ENCODE peak calls at places on chromosomes 5 and 9, in ten cellular contexts. One of them, this sample, is unnamed.

GRCh38 chr5:169667896-169668674 is 31.0 kb downstream of the DOCK2 start:
- DNase-seq in stimulated activated CD4-positive, alpha-beta T cell treated with anti-CD3 and anti-CD28 coated beads, Interleukin-1b, Interleukin-23, amount 100 ng/mL, for 4 hours: no peak
- DNase-seq in Calu3: no peak
- DNase-seq in activated effector memory CD4-positive, alpha-beta T cell treated with Interleukin-2 at 50 U/mL for 16 hours: no peak
- DNase-seq in OCI-LY7: no peak
- DNase-seq in RWPE1: no peak
- DNase-seq in activated CD4-positive, CD25-positive, alpha-beta regulatory T cell treated with anti-CD3 and anti-CD28 coated beads, Interleukin-2, amount 50 U/mL, for 72 hours: no peak
- DNase-seq in Right ventricle myocardium superior: no peak
- DNase-seq in lower lobe of right lung: no peak
- DNase-seq in NCI-H1092 treated with DMSO at 0.1 percent for 48 hours: no peak
- DNase-seq in this sample: no peak

GRCh38 chr9:74742792-74743389 is 144.8 kb downstream of the TRPM6 start:
- DNase-seq in stimulated activated CD4-positive, alpha-beta T cell treated with anti-CD3 and anti-CD28 coated beads, Interleukin-1b, Interleukin-23, amount 100 ng/mL, for 4 hours: no peak
- DNase-seq in Calu3: peak
- DNase-seq in activated effector memory CD4-positive, alpha-beta T cell treated with Interleukin-2 at 50 U/mL for 16 hours: no peak
- DNase-seq in OCI-LY7: no peak
- DNase-seq in RWPE1: peak
- DNase-seq in activated CD4-positive, CD25-positive, alpha-beta regulatory T cell treated with anti-CD3 and anti-CD28 coated beads, Interleukin-2, amount 50 U/mL, for 72 hours: no peak
- DNase-seq in Right ventricle myocardium superior: no peak
- DNase-seq in lower lobe of right lung: no peak
- DNase-seq in NCI-H1092 treated with DMSO at 0.1 percent for 48 hours: peak
- DNase-seq in this sample: no peak

GRCh38 chr9:127955294-127956015 is 17.8 kb upstream of the DPM2 start:
- DNase-seq in stimulated activated CD4-positive, alpha-beta T cell treated with anti-CD3 and anti-CD28 coated beads, Interleukin-1b, Interleukin-23, amount 100 ng/mL, for 4 hours: peak
- DNase-seq in Calu3: peak
- DNase-seq in activated effector memory CD4-positive, alpha-beta T cell treated with Interleukin-2 at 50 U/mL for 16 hours: peak
- DNase-seq in OCI-LY7: peak
- DNase-seq in RWPE1: peak
- DNase-seq in activated CD4-positive, CD25-positive, alpha-beta regulatory T cell treated with anti-CD3 and anti-CD28 coated beads, Interleukin-2, amount 50 U/mL, for 72 hours: peak
- DNase-seq in Right ventricle myocardium superior: no peak
- DNase-seq in lower lobe of right lung: peak
- DNase-seq in NCI-H1092 treated with DMSO at 0.1 percent for 48 hours: peak
- DNase-seq in this sample: no peak

GRCh38 chr9:70525553-70525952 is 111.1 kb upstream of the KLF9 start:
- DNase-seq in stimulated activated CD4-positive, alpha-beta T cell treated with anti-CD3 and anti-CD28 coated beads, Interleukin-1b, Interleukin-23, amount 100 ng/mL, for 4 hours: no peak
- DNase-seq in Calu3: no peak
- DNase-seq in activated effector memory CD4-positive, alpha-beta T cell treated with Interleukin-2 at 50 U/mL for 16 hours: no peak
- DNase-seq in OCI-LY7: no peak
- DNase-seq in RWPE1: peak
- DNase-seq in activated CD4-positive, CD25-positive, alpha-beta regulatory T cell treated with anti-CD3 and anti-CD28 coated beads, Interleukin-2, amount 50 U/mL, for 72 hours: no peak
- DNase-seq in Right ventricle myocardium superior: no peak
- DNase-seq in lower lobe of right lung: no peak
- DNase-seq in NCI-H1092 treated with DMSO at 0.1 percent for 48 hours: no peak
- DNase-seq in this sample: no peak

GRCh38 chr9:79061766-79062165 is 510.0 kb upstream of the TLE4 start:
- DNase-seq in stimulated activated CD4-positive, alpha-beta T cell treated with anti-CD3 and anti-CD28 coated beads, Interleukin-1b, Interleukin-23, amount 100 ng/mL, for 4 hours: no peak
- DNase-seq in Calu3: no peak
- DNase-seq in activated effector memory CD4-positive, alpha-beta T cell treated with Interleukin-2 at 50 U/mL for 16 hours: no peak
- DNase-seq in OCI-LY7: no peak
- DNase-seq in RWPE1: peak
- DNase-seq in activated CD4-positive, CD25-positive, alpha-beta regulatory T cell treated with anti-CD3 and anti-CD28 coated beads, Interleukin-2, amount 50 U/mL, for 72 hours: no peak
- DNase-seq in Right ventricle myocardium superior: no peak
- DNase-seq in lower lobe of right lung: no peak
- DNase-seq in NCI-H1092 treated with DMSO at 0.1 percent for 48 hours: no peak
- DNase-seq in this sample: no peak

GRCh38 chr5:115423051-115423450 is 121.5 kb downstream of the FEM1C start:
- DNase-seq in stimulated activated CD4-positive, alpha-beta T cell treated with anti-CD3 and anti-CD28 coated beads, Interleukin-1b, Interleukin-23, amount 100 ng/mL, for 4 hours: no peak
- DNase-seq in Calu3: no peak
- DNase-seq in activated effector memory CD4-positive, alpha-beta T cell treated with Interleukin-2 at 50 U/mL for 16 hours: no peak
- DNase-seq in OCI-LY7: no peak
- DNase-seq in RWPE1: peak
- DNase-seq in activated CD4-positive, CD25-positive, alpha-beta regulatory T cell treated with anti-CD3 and anti-CD28 coated beads, Interleukin-2, amount 50 U/mL, for 72 hours: no peak
- DNase-seq in Right ventricle myocardium superior: no peak
- DNase-seq in lower lobe of right lung: no peak
- DNase-seq in NCI-H1092 treated with DMSO at 0.1 percent for 48 hours: no peak
- DNase-seq in this sample: no peak

GRCh38 chr5:75279324-75279723 is 42.6 kb upstream of the ANKRD31 start:
- DNase-seq in stimulated activated CD4-positive, alpha-beta T cell treated with anti-CD3 and anti-CD28 coated beads, Interleukin-1b, Interleukin-23, amount 100 ng/mL, for 4 hours: no peak
- DNase-seq in Calu3: no peak
- DNase-seq in activated effector memory CD4-positive, alpha-beta T cell treated with Interleukin-2 at 50 U/mL for 16 hours: no peak
- DNase-seq in OCI-LY7: no peak
- DNase-seq in RWPE1: no peak
- DNase-seq in activated CD4-positive, CD25-positive, alpha-beta regulatory T cell treated with anti-CD3 and anti-CD28 coated beads, Interleukin-2, amount 50 U/mL, for 72 hours: no peak
- DNase-seq in Right ventricle myocardium superior: no peak
- DNase-seq in lower lobe of right lung: no peak
- DNase-seq in NCI-H1092 treated with DMSO at 0.1 percent for 48 hours: no peak
- DNase-seq in this sample: no peak

GRCh38 chr9:13269589-13270452 is 9.7 kb downstream of the MPDZ start:
- DNase-seq in stimulated activated CD4-positive, alpha-beta T cell treated with anti-CD3 and anti-CD28 coated beads, Interleukin-1b, Interleukin-23, amount 100 ng/mL, for 4 hours: no peak
- DNase-seq in Calu3: no peak
- DNase-seq in activated effector memory CD4-positive, alpha-beta T cell treated with Interleukin-2 at 50 U/mL for 16 hours: no peak
- DNase-seq in OCI-LY7: no peak
- DNase-seq in RWPE1: no peak
- DNase-seq in activated CD4-positive, CD25-positive, alpha-beta regulatory T cell treated with anti-CD3 and anti-CD28 coated beads, Interleukin-2, amount 50 U/mL, for 72 hours: no peak
- DNase-seq in Right ventricle myocardium superior: no peak
- DNase-seq in lower lobe of right lung: no peak
- DNase-seq in NCI-H1092 treated with DMSO at 0.1 percent for 48 hours: no peak
- DNase-seq in this sample: no peak

GRCh38 chr9:128575469-128575868 is 23.1 kb downstream of the SPTAN1 start:
- DNase-seq in stimulated activated CD4-positive, alpha-beta T cell treated with anti-CD3 and anti-CD28 coated beads, Interleukin-1b, Interleukin-23, amount 100 ng/mL, for 4 hours: no peak
- DNase-seq in Calu3: no peak
- DNase-seq in activated effector memory CD4-positive, alpha-beta T cell treated with Interleukin-2 at 50 U/mL for 16 hours: no peak
- DNase-seq in OCI-LY7: no peak
- DNase-seq in RWPE1: no peak
- DNase-seq in activated CD4-positive, CD25-positive, alpha-beta regulatory T cell treated with anti-CD3 and anti-CD28 coated beads, Interleukin-2, amount 50 U/mL, for 72 hours: no peak
- DNase-seq in Right ventricle myocardium superior: no peak
- DNase-seq in lower lobe of right lung: no peak
- DNase-seq in NCI-H1092 treated with DMSO at 0.1 percent for 48 hours: peak
- DNase-seq in this sample: no peak

GRCh38 chr5:639584-640213 is 27.6 kb downstream of the CEP72 start:
- DNase-seq in stimulated activated CD4-positive, alpha-beta T cell treated with anti-CD3 and anti-CD28 coated beads, Interleukin-1b, Interleukin-23, amount 100 ng/mL, for 4 hours: no peak
- DNase-seq in Calu3: no peak
- DNase-seq in activated effector memory CD4-positive, alpha-beta T cell treated with Interleukin-2 at 50 U/mL for 16 hours: no peak
- DNase-seq in OCI-LY7: no peak
- DNase-seq in RWPE1: no peak
- DNase-seq in activated CD4-positive, CD25-positive, alpha-beta regulatory T cell treated with anti-CD3 and anti-CD28 coated beads, Interleukin-2, amount 50 U/mL, for 72 hours: no peak
- DNase-seq in Right ventricle myocardium superior: no peak
- DNase-seq in lower lobe of right lung: peak
- DNase-seq in NCI-H1092 treated with DMSO at 0.1 percent for 48 hours: no peak
- DNase-seq in this sample: peak

GRCh38 chr9:79465171-79465570 is 106.6 kb upstream of the TLE4 start:
- DNase-seq in stimulated activated CD4-positive, alpha-beta T cell treated with anti-CD3 and anti-CD28 coated beads, Interleukin-1b, Interleukin-23, amount 100 ng/mL, for 4 hours: no peak
- DNase-seq in Calu3: no peak
- DNase-seq in activated effector memory CD4-positive, alpha-beta T cell treated with Interleukin-2 at 50 U/mL for 16 hours: no peak
- DNase-seq in OCI-LY7: no peak
- DNase-seq in RWPE1: no peak
- DNase-seq in activated CD4-positive, CD25-positive, alpha-beta regulatory T cell treated with anti-CD3 and anti-CD28 coated beads, Interleukin-2, amount 50 U/mL, for 72 hours: no peak
- DNase-seq in Right ventricle myocardium superior: no peak
- DNase-seq in lower lobe of right lung: no peak
- DNase-seq in NCI-H1092 treated with DMSO at 0.1 percent for 48 hours: no peak
- DNase-seq in this sample: no peak

GRCh38 chr5:41695920-41696582 is 174.2 kb downstream of the OXCT1 start:
- DNase-seq in stimulated activated CD4-positive, alpha-beta T cell treated with anti-CD3 and anti-CD28 coated beads, Interleukin-1b, Interleukin-23, amount 100 ng/mL, for 4 hours: no peak
- DNase-seq in Calu3: no peak
- DNase-seq in activated effector memory CD4-positive, alpha-beta T cell treated with Interleukin-2 at 50 U/mL for 16 hours: no peak
- DNase-seq in OCI-LY7: peak
- DNase-seq in RWPE1: no peak
- DNase-seq in activated CD4-positive, CD25-positive, alpha-beta regulatory T cell treated with anti-CD3 and anti-CD28 coated beads, Interleukin-2, amount 50 U/mL, for 72 hours: no peak
- DNase-seq in Right ventricle myocardium superior: no peak
- DNase-seq in lower lobe of right lung: no peak
- DNase-seq in NCI-H1092 treated with DMSO at 0.1 percent for 48 hours: no peak
- DNase-seq in this sample: no peak

GRCh38 chr5:139251281-139251687 is 42.3 kb upstream of the MATR3 start:
- DNase-seq in stimulated activated CD4-positive, alpha-beta T cell treated with anti-CD3 and anti-CD28 coated beads, Interleukin-1b, Interleukin-23, amount 100 ng/mL, for 4 hours: no peak
- DNase-seq in Calu3: no peak
- DNase-seq in activated effector memory CD4-positive, alpha-beta T cell treated with Interleukin-2 at 50 U/mL for 16 hours: no peak
- DNase-seq in OCI-LY7: peak
- DNase-seq in RWPE1: no peak
- DNase-seq in activated CD4-positive, CD25-positive, alpha-beta regulatory T cell treated with anti-CD3 and anti-CD28 coated beads, Interleukin-2, amount 50 U/mL, for 72 hours: peak
- DNase-seq in Right ventricle myocardium superior: no peak
- DNase-seq in lower lobe of right lung: no peak
- DNase-seq in NCI-H1092 treated with DMSO at 0.1 percent for 48 hours: no peak
- DNase-seq in this sample: no peak

GRCh38 chr5:14743601-14744295 is 79.2 kb downstream of the OTULIN start:
- DNase-seq in stimulated activated CD4-positive, alpha-beta T cell treated with anti-CD3 and anti-CD28 coated beads, Interleukin-1b, Interleukin-23, amount 100 ng/mL, for 4 hours: no peak
- DNase-seq in Calu3: no peak
- DNase-seq in activated effector memory CD4-positive, alpha-beta T cell treated with Interleukin-2 at 50 U/mL for 16 hours: no peak
- DNase-seq in OCI-LY7: no peak
- DNase-seq in RWPE1: no peak
- DNase-seq in activated CD4-positive, CD25-positive, alpha-beta regulatory T cell treated with anti-CD3 and anti-CD28 coated beads, Interleukin-2, amount 50 U/mL, for 72 hours: no peak
- DNase-seq in Right ventricle myocardium superior: no peak
- DNase-seq in lower lobe of right lung: no peak
- DNase-seq in NCI-H1092 treated with DMSO at 0.1 percent for 48 hours: no peak
- DNase-seq in this sample: no peak

GRCh38 chr5:132027027-132027426 is 15.6 kb upstream of the ACSL6 start:
- DNase-seq in stimulated activated CD4-positive, alpha-beta T cell treated with anti-CD3 and anti-CD28 coated beads, Interleukin-1b, Interleukin-23, amount 100 ng/mL, for 4 hours: no peak
- DNase-seq in Calu3: no peak
- DNase-seq in activated effector memory CD4-positive, alpha-beta T cell treated with Interleukin-2 at 50 U/mL for 16 hours: no peak
- DNase-seq in OCI-LY7: no peak
- DNase-seq in RWPE1: no peak
- DNase-seq in activated CD4-positive, CD25-positive, alpha-beta regulatory T cell treated with anti-CD3 and anti-CD28 coated beads, Interleukin-2, amount 50 U/mL, for 72 hours: peak
- DNase-seq in Right ventricle myocardium superior: no peak
- DNase-seq in lower lobe of right lung: no peak
- DNase-seq in NCI-H1092 treated with DMSO at 0.1 percent for 48 hours: no peak
- DNase-seq in this sample: no peak

This sample was measured in chondrocyte.